ENCODE peak calls at places on chromosomes 16 and 17, in four cellular contexts. P, E, V and Z are unnamed samples.

GRCh38 chr17:27906238-27906603 is 13.1 kb upstream of the LYRM9 start:
- DNase-seq in P (no peak), E (no peak), V (no peak), Z (no peak)

GRCh38 chr16:88927010-88927409 is 50.0 kb downstream of the CBFA2T3 start:
- DNase-seq in P (no peak), E (peak; percentile 47), V (no peak), Z (no peak)

GRCh38 chr17:3679186-3680126 is 10.8 kb downstream of the EMC6 start:
- DNase-seq in P (no peak), E (no peak), V (no peak), Z (no peak)

GRCh38 chr17:70780031-70780430 is 610.7 kb downstream of the KCNJ2 start:
- DNase-seq in P (no peak), E (peak; percentile 17), V (no peak), Z (peak; percentile 67)

GRCh38 chr16:31711344-31711845 is 162.2 kb upstream of the ZNF267 start:
- DNase-seq in P (no peak), E (no peak), V (no peak), Z (no peak)

GRCh38 chr17:73325527-73325842 is 13.7 kb upstream of the CDC42EP4 start:
- DNase-seq in P (peak; percentile 82), E (no peak), V (no peak), Z (no peak)

GRCh38 chr16:53502331-53503269 is at the start of gene AKTIP:
- DNase-seq in P (peak; percentile 53), E (peak; percentile 54), V (peak; percentile 43), Z (peak; percentile 48)

GRCh38 chr16:69644790-69645189 is 79.0 kb downstream of the NFAT5 start:
- DNase-seq in P (no peak), E (no peak), V (no peak), Z (no peak)

GRCh38 chr16:7452090-7452489 is 119.4 kb downstream of the RBFOX1 start:
- DNase-seq in P (no peak), E (no peak), V (no peak), Z (no peak)

GRCh38 chr16:52546291-52546941 is 527 bp downstream of the TOX3 start:
- DNase-seq in P (no peak), E (no peak), V (no peak), Z (no peak)

GRCh38 chr16:87363771-87364476 is 19.7 kb downstream of the FBXO31 start:
- DNase-seq in P (peak; percentile 65), E (no peak), V (no peak), Z (no peak)

GRCh38 chr17:82244413-82245140 is 15.7 kb downstream of the SLC16A3 start:
- DNase-seq in P (no peak), E (peak; percentile 50), V (no peak), Z (no peak)

GRCh38 chr17:31427684-31428083 is 36.2 kb downstream of the RAB11FIP4 start:
- DNase-seq in P (no peak), E (peak; percentile 4), V (no peak), Z (no peak)

GRCh38 chr16:18983565-18984424 is at the start of gene TMC7:
- DNase-seq in P (peak; percentile 89), E (peak; percentile 87), V (peak; percentile 83), Z (peak; percentile 69)

GRCh38 chr17:74778960-74779359 is 2.8 kb upstream of the NAT9 start:
- DNase-seq in P (peak; percentile 77), E (no peak), V (no peak), Z (peak; percentile 24)

GRCh38 chr16:68643847-68644246 is 1.3 kb upstream of the CDH3 start:
- DNase-seq in P (no peak), E (no peak), V (no peak), Z (no peak)
- H3K4me2 ChIP-seq in P (no peak overlapping the region), E (peak overlapping the region; percentile 83), V (peak overlapping the region; percentile 88), Z (no peak overlapping the region)

GRCh38 chr17:38671939-38672720 is 2.6 kb downstream of the EPOP start:
- DNase-seq in P (no peak), E (no peak), V (no peak), Z (no peak)

GRCh38 chr17:38672788-38673713 is 1.7 kb downstream of the EPOP start:
- DNase-seq in P (no peak), E (no peak), V (no peak), Z (no peak)

GRCh38 chr17:38667787-38668122 is 7.0 kb downstream of the EPOP start:
- DNase-seq in P (no peak), E (no peak), V (no peak), Z (no peak)

GRCh38 chr17:38667099-38667786 is 7.5 kb downstream of the EPOP start:
- DNase-seq in P (peak; percentile 75), E (peak; percentile 74), V (peak; percentile 47), Z (peak; percentile 39)

DNA sequence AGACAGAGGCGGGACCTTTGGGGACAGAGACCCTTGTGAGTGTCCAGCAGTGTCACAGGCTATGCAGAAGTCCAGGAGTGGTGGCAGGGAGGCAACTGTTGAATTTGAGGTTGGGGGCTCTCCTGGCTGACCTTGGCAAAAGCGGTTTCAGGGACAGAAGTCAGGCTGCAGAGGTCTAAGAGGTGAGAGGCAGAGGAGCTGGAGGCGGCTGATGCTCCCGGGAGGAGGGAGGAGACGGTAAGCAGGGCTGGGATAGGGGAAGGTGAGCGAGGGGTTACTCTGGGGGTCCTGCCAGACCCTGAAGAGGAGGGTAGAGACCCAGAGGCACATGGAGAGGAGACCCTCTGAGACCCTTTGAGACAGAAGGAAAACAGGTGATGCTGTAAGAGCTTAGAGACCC is 5.2 kb downstream of the EPOP start:
- DNase-seq in P (no peak), E (no peak), V (no peak), Z (no peak)
- H3K27me3 ChIP-seq in P (peaks cover 60% of the 10 kb centered on the region), E (no peaks in the 10 kb centered on the region), V (peaks cover 5% of the 10 kb centered on the region), Z (peaks cover 61% of the 10 kb centered on the region)

GRCh38 chr17:39391448-39391847 is 10.0 kb downstream of the FBXL20 start:
- DNase-seq in P (no peak), E (no peak), V (no peak), Z (no peak)

DNA sequence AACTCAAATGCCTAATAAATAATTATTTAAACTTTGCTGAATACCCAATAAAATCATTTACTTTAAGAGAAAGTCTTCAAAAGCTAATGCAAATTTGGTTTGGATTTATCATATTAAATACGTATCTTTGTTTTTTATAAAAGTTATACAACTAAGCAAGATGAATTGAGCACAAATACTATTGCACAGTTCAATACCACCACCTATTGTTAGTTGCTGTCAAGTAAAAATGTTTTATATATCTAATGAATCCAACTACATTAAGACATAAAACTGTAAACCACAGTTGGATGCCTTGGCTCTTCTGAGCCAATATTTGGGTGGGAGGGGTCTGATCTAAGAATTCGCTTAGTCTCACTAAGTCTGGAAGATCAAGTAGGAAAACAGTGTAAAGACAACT is 7.7 kb downstream of the FBXL20 start:
- DNase-seq in P (no peak), E (no peak), V (no peak), Z (peak; percentile 12)
- H3K4me2 ChIP-seq in P (no peak overlapping the region), E (no peak overlapping the region), V (no peak overlapping the region), Z (no peak overlapping the region)

GRCh38 chr17:36880506-36880905 is 56.8 kb upstream of the LHX1 start:
- DNase-seq in P (no peak), E (peak; percentile 39), V (peak; percentile 29), Z (no peak)
- H3K27me3 ChIP-seq in P (peaks cover 61% of the 10 kb centered on the region), E (no peaks in the 10 kb centered on the region), V (no peaks in the 10 kb centered on the region), Z (peaks cover 4% of the 10 kb centered on the region)

GRCh38 chr17:32929288-32929574 is 1.3 kb downstream of the TMEM98 start:
- DNase-seq in P (peak; percentile 50), E (no peak), V (no peak), Z (no peak)
- H3K4me2 ChIP-seq in P (peak overlapping the region; percentile 69), E (peak overlapping the region; percentile 91), V (peak overlapping the region; percentile 88), Z (peak overlapping the region; percentile 99)